ENCODE peak calls at places on chromosomes 5 and 9, in five cellular contexts. E, L, H, O and M are unnamed samples.

GRCh38 chr9:137311971-137312851 is 10.1 kb upstream of the NRARP start:
- DNase-seq in H (peak; percentile 54), E (no peak), O (peak; percentile 49), L (no peak), M (no peak)

GRCh38 chr5:19927919-19928318 is 60.1 kb downstream of the CDH18 start:
- DNase-seq in L (no peak), O (no peak), H (no peak), E (peak; percentile 61), M (no peak)

GRCh38 chr9:97809666-97810344 is 43.2 kb upstream of the FOXE1 start:
- DNase-seq in E (no peak), L (no peak), O (no peak), H (no peak), M (peak; percentile 70)

GRCh38 chr9:137087409-137087925 is 682 bp downstream of the MAN1B1 start:
- DNase-seq in H (no peak), E (no peak), O (peak; percentile 58), L (no peak), M (no peak)

GRCh38 chr5:145510769-145511168 is 324.4 kb downstream of the PRELID2 start:
- DNase-seq in H (no peak), L (no peak), E (no peak), O (no peak), M (no peak)

GRCh38 chr5:10733426-10733825 is 27.6 kb downstream of the DAP start:
- DNase-seq in H (no peak), O (no peak), L (no peak), E (no peak), M (no peak)

GRCh38 chr5:110045153-110045552 is 355.4 kb downstream of the MAN2A1 start:
- DNase-seq in O (no peak), E (no peak), L (no peak), H (no peak), M (no peak)

GRCh38 chr9:113587471-113588031 is 124.0 kb downstream of the RGS3 start:
- DNase-seq in E (peak; percentile 38), L (no peak), O (no peak), H (peak; percentile 83), M (no peak)

GRCh38 chr5:126368239-126368812 is 54.9 kb upstream of the GRAMD2B start:
- DNase-seq in H (no peak), E (peak; percentile 25), O (no peak), L (no peak), M (no peak)

GRCh38 chr9:31908158-31908890 is 476.1 kb upstream of the ACO1 start:
- DNase-seq in H (no peak), E (no peak), L (no peak), O (no peak), M (no peak)

GRCh38 chr5:113663879-113664278 is 150.4 kb downstream of the YTHDC2 start:
- DNase-seq in H (no peak), E (peak; percentile 16), L (peak; percentile 83), O (peak; percentile 54), M (no peak)

GRCh38 chr9:76592105-76593010 is 133.4 kb downstream of the GCNT1 start:
- DNase-seq in L (no peak), H (no peak), O (no peak), E (no peak), M (no peak)

GRCh38 chr5:89246252-89246651 is 363.3 kb upstream of the MEF2C start:
- DNase-seq in H (no peak), E (peak; percentile 17), L (no peak), O (no peak), M (no peak)

GRCh38 chr9:121282309-121283071 is 14.5 kb downstream of the GSN start:
- DNase-seq in E (peak; percentile 85), O (peak; percentile 74), H (no peak), L (peak; percentile 64), M (peak; percentile 96)

GRCh38 chr9:96241391-96241809 is 60.6 kb downstream of the HSD17B3 start:
- DNase-seq in E (no peak), L (no peak), H (no peak), O (no peak), M (no peak)

GRCh38 chr5:55226027-55226933 is 835 bp downstream of the MCIDAS start:
- DNase-seq in H (peak; percentile 77), L (peak; percentile 27), E (peak; percentile 16), O (peak; percentile 61), M (peak; percentile 10)
- H3K4me3 ChIP-seq in H (peak overlapping the region; percentile 37), L (no peak overlapping the region), E (no peak overlapping the region), O (peak overlapping the region; percentile 50), M (peak overlapping the region; percentile 47)

GRCh38 chr5:150485770-150486401 is 22.0 kb upstream of the NDST1 start:
- DNase-seq in O (peak; percentile 67), H (no peak), L (peak; percentile 78), E (peak; percentile 46), M (no peak)
- TF ChIP-seq POLR2A in O (peak; percentile 32), H (no peak), L (no peak), E (no peak), M (peak; percentile 15)

DNA sequence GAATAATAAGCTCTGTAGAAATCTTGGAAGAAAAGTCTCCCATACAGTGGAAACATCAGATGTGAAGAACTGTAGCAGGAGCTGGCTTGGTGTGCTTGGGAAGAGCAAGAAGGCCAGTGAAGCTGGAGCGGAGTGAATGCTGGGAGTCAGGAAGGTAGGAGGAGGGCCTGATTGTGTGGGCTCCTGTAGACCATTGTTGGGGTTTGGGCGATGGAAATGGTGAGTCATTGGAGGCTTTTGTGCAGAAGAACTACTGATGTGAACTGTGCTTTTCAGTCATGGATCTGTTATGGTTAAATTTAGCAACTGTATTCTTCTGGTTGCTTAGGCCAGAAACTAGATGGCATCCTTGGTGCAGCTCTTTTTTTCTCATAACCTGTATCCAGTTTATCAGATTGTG is 2.3 kb downstream of the ICE1 start:
- DNase-seq in H (no peak), O (no peak), L (no peak), E (no peak), M (peak; percentile 42)
- H3K4me3 ChIP-seq in H (no peak overlapping the region), O (no peak overlapping the region), L (no peak overlapping the region), E (no peak overlapping the region), M (no peak overlapping the region)

DNA sequence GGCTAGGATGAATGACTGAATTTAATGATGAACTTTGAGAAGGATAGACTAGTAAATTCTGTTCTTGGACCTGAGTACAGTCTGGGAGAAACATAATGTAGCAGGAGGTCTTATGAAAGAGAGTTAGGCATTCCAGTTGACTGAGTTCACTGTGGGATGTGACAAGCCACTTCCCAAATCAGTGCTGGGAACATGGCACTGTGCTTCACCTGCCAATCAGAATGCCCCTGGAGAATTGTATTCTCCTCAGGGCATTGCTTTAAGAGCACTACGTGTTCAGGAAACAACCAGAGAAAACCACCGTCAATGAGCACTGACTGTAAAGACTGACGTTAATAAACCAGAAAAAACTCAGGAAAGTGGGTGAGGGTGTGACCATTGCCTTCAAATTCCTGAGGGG is 1.2 kb downstream of the CCDC107 start:
- DNase-seq in O (peak; percentile 43), E (peak; percentile 49), H (no peak), L (peak; percentile 28), M (no peak)
- TF ChIP-seq POLR2A in O (no peak), E (no peak), H (no peak), L (no peak), M (no peak)

GRCh38 chr5:143401846-143402463 is 1.5 kb downstream of the NR3C1 start:
- DNase-seq in O (no peak), H (no peak), E (peak; percentile 20), L (no peak), M (no peak)
- H3K4me3 ChIP-seq in O (peak overlapping the region; percentile 95), H (peak overlapping the region; percentile 70), E (peak overlapping the region; percentile 97), L (peak overlapping the region; percentile 46), M (peak overlapping the region; percentile 90)